ENCODE peak calls at places on chromosomes 12 and 14, in five cellular contexts. One of them, this sample, is unnamed.

GRCh38 chr12:85803231-85803630 is 33.0 kb downstream of the RASSF9 start:
- DNase-seq in CD8-positive, alpha-beta T cell: no peak
- DNase-seq in WTC11: no peak
- DNase-seq in bronchial epithelial cell: no peak
- DNase-seq in mesothelial cell of epicardium: no peak
- DNase-seq in this sample: no peak

GRCh38 chr12:51721281-51721940 is 127.1 kb downstream of the FIGNL2 start:
- DNase-seq in WTC11: peak
- DNase-seq in mesothelial cell of epicardium: no peak
- DNase-seq in CD8-positive, alpha-beta T cell: peak
- DNase-seq in bronchial epithelial cell: no peak
- DNase-seq in this sample: no peak

GRCh38 chr12:19970116-19970515 is 398.2 kb upstream of the PDE3A start:
- DNase-seq in CD8-positive, alpha-beta T cell: no peak
- DNase-seq in WTC11: no peak
- DNase-seq in bronchial epithelial cell: no peak
- DNase-seq in mesothelial cell of epicardium: no peak
- DNase-seq in this sample: no peak

GRCh38 chr14:58638231-58639205 is 756 bp downstream of the DACT1 start:
- DNase-seq in bronchial epithelial cell: no peak
- DNase-seq in WTC11: peak
- DNase-seq in mesothelial cell of epicardium: peak
- DNase-seq in CD8-positive, alpha-beta T cell: no peak
- DNase-seq in this sample: no peak

GRCh38 chr12:48194780-48195179 is 8.3 kb downstream of the OR10AD1 start:
- DNase-seq in mesothelial cell of epicardium: no peak
- DNase-seq in bronchial epithelial cell: no peak
- DNase-seq in CD8-positive, alpha-beta T cell: no peak
- DNase-seq in WTC11: no peak
- DNase-seq in this sample: no peak

GRCh38 chr12:53506450-53506785 is 866 bp downstream of the NPFF start:
- DNase-seq in WTC11: no peak
- DNase-seq in mesothelial cell of epicardium: no peak
- DNase-seq in bronchial epithelial cell: no peak
- DNase-seq in CD8-positive, alpha-beta T cell: no peak
- DNase-seq in this sample: no peak

GRCh38 chr14:71429900-71430299 is 502.3 kb upstream of the RGS6 start:
- DNase-seq in CD8-positive, alpha-beta T cell: no peak
- DNase-seq in bronchial epithelial cell: no peak
- DNase-seq in mesothelial cell of epicardium: no peak
- DNase-seq in WTC11: no peak
- DNase-seq in this sample: no peak

GRCh38 chr14:39025810-39026627 is 77.0 kb downstream of the SEC23A start:
- DNase-seq in bronchial epithelial cell: no peak
- DNase-seq in mesothelial cell of epicardium: no peak
- DNase-seq in WTC11: no peak
- DNase-seq in CD8-positive, alpha-beta T cell: no peak
- DNase-seq in this sample: no peak

GRCh38 chr12:89453579-89453978 is 71.0 kb downstream of the GALNT4 start:
- DNase-seq in WTC11: no peak
- DNase-seq in bronchial epithelial cell: peak
- DNase-seq in CD8-positive, alpha-beta T cell: no peak
- DNase-seq in mesothelial cell of epicardium: no peak
- DNase-seq in this sample: no peak

GRCh38 chr14:100789460-100790417 is 36.2 kb upstream of the MEG3 start:
- DNase-seq in mesothelial cell of epicardium: no peak
- DNase-seq in WTC11: no peak
- DNase-seq in CD8-positive, alpha-beta T cell: no peak
- DNase-seq in bronchial epithelial cell: no peak
- DNase-seq in this sample: no peak

GRCh38 chr14:54329082-54329695 is 67.6 kb upstream of the CDKN3 start:
- DNase-seq in CD8-positive, alpha-beta T cell: no peak
- DNase-seq in bronchial epithelial cell: peak
- DNase-seq in mesothelial cell of epicardium: no peak
- DNase-seq in WTC11: peak
- DNase-seq in this sample: peak

DNA sequence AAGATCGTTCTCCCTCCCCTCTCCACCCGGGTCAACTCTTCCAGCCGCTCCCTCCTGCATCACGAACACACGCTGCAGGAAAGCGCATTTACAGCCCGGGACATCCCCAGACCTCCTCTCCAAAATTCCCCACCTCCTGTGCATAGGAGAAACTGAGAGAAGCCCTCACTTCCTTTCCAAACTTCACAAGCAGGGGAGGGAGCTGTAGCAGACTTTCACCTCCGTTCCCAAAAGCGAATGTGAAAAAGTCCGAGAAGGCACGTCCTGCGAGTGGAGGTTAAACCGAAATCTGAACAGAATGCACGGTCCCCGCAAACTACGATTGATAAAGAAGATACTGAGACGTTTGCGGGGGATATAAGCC is 467 bp downstream of the BCAT1 start:
- DNase-seq in WTC11: no peak
- DNase-seq in CD8-positive, alpha-beta T cell: no peak
- DNase-seq in mesothelial cell of epicardium: no peak
- DNase-seq in bronchial epithelial cell: peak
- DNase-seq in this sample: no peak
- TF ChIP-seq CTCF in WTC11: no peak
- TF ChIP-seq CTCF in CD8-positive, alpha-beta T cell: no peak
- TF ChIP-seq CTCF in mesothelial cell of epicardium: no peak
- TF ChIP-seq CTCF in bronchial epithelial cell: no peak
- TF ChIP-seq CTCF in this sample: no peak

GRCh38 chr12:130489293-130489692 is 151.6 kb downstream of the PIWIL1 start:
- DNase-seq in WTC11: no peak
- DNase-seq in mesothelial cell of epicardium: no peak
- DNase-seq in bronchial epithelial cell: no peak
- DNase-seq in CD8-positive, alpha-beta T cell: no peak
- DNase-seq in this sample: no peak
- TF ChIP-seq CTCF in WTC11: no peak
- TF ChIP-seq CTCF in mesothelial cell of epicardium: no peak
- TF ChIP-seq CTCF in bronchial epithelial cell: no peak
- TF ChIP-seq CTCF in CD8-positive, alpha-beta T cell: no peak
- TF ChIP-seq CTCF in this sample: no peak

GRCh38 chr12:15014708-15015107 is 41.9 kb downstream of the PDE6H start:
- DNase-seq in WTC11: no peak
- DNase-seq in CD8-positive, alpha-beta T cell: no peak
- DNase-seq in bronchial epithelial cell: no peak
- DNase-seq in mesothelial cell of epicardium: no peak
- DNase-seq in this sample: no peak

GRCh38 chr12:15011162-15011561 is 38.3 kb downstream of the PDE6H start:
- DNase-seq in WTC11: no peak
- DNase-seq in bronchial epithelial cell: peak
- DNase-seq in mesothelial cell of epicardium: no peak
- DNase-seq in CD8-positive, alpha-beta T cell: no peak
- DNase-seq in this sample: no peak

GRCh38 chr12:15015121-15015520 is 42.3 kb downstream of the PDE6H start:
- DNase-seq in mesothelial cell of epicardium: no peak
- DNase-seq in bronchial epithelial cell: no peak
- DNase-seq in WTC11: no peak
- DNase-seq in CD8-positive, alpha-beta T cell: no peak
- DNase-seq in this sample: no peak

DNA sequence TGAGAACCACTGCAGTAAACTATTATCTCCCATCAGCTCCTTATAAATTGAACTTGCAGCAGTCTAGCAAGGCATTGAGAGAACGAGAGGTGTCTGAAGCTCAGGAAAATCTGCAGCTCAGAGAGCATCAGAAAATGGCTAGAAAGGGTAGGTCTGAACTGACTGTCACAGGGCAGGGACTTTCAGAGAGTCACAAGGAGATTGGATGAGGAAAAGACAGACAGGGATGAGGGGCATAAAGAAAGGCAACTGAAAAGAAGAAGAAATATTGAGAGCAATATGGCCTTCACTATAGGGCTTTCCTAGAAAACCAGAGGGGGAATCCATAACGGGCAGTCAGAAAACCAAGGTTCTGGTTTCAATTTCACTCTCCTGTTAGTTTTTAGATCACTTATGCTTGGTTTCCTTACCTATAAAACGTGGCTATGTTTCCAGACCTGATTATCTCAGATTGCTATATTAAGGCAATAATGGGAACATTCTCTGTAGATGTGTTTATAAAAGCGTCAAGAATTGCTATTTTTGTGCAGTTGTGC is 40.9 kb downstream of the PDE6H start:
- DNase-seq in CD8-positive, alpha-beta T cell: no peak
- DNase-seq in WTC11: no peak
- DNase-seq in mesothelial cell of epicardium: no peak
- DNase-seq in bronchial epithelial cell: no peak
- DNase-seq in this sample: no peak
- TF ChIP-seq CTCF in CD8-positive, alpha-beta T cell: no peak
- TF ChIP-seq CTCF in WTC11: no peak
- TF ChIP-seq CTCF in mesothelial cell of epicardium: no peak
- TF ChIP-seq CTCF in bronchial epithelial cell: no peak
- TF ChIP-seq CTCF in this sample: no peak

DNA sequence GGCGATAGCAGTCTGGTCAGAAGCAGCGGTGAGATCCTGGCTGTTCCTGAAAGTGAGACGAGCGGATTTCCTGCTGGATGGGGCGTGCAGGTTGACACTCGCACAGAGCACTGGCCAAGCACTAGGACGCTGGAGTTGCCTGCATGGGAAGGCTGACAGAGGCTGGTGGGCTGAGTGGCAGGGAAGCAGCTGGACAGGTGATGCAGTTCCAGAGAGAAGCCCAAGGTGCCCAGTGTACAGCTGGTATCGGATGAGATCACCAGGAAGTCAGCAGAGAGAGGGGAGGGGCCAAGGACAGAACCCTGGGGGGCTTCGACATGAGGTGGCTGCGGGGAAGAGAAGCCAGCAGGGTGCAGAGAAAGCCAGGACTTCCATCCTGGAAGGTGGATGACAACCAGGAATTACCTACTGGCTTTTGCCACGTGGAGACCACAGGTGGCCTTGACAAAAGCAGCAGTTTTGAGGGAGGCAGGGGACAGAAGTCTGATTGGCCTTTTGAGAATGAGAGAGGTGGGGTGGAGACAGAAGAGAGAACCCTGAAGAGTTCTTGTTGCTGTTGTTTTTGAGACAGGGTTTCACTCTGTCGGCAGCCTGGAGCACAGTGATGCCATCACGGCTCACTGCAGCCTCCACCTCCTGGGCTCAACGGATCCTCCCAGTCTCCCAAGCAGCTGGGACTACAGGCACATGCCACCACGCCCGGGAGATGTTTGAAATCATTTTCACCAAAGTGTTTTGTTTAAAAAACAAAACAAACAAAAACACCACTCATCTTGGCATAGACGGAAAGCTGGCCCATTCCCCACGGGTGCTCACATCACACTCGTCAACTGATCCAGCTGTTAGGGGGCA is 35.3 kb downstream of the CDC42BPB start:
- DNase-seq in mesothelial cell of epicardium: no peak
- DNase-seq in bronchial epithelial cell: peak
- DNase-seq in CD8-positive, alpha-beta T cell: no peak
- DNase-seq in WTC11: no peak
- DNase-seq in this sample: no peak
- TF ChIP-seq CTCF in mesothelial cell of epicardium: no peak
- TF ChIP-seq CTCF in bronchial epithelial cell: no peak
- TF ChIP-seq CTCF in CD8-positive, alpha-beta T cell: no peak
- TF ChIP-seq CTCF in WTC11: no peak
- TF ChIP-seq CTCF in this sample: no peak

GRCh38 chr14:93206793-93207467 is at the start of the genes GON7 and UBR7:
- DNase-seq in CD8-positive, alpha-beta T cell: peak
- DNase-seq in bronchial epithelial cell: peak
- DNase-seq in mesothelial cell of epicardium: peak
- DNase-seq in WTC11: peak
- DNase-seq in this sample: peak
- TF ChIP-seq CTCF in CD8-positive, alpha-beta T cell: no peak
- TF ChIP-seq CTCF in bronchial epithelial cell: peak
- TF ChIP-seq CTCF in mesothelial cell of epicardium: peak
- TF ChIP-seq CTCF in WTC11: no peak
- TF ChIP-seq CTCF in this sample: no peak

DNA sequence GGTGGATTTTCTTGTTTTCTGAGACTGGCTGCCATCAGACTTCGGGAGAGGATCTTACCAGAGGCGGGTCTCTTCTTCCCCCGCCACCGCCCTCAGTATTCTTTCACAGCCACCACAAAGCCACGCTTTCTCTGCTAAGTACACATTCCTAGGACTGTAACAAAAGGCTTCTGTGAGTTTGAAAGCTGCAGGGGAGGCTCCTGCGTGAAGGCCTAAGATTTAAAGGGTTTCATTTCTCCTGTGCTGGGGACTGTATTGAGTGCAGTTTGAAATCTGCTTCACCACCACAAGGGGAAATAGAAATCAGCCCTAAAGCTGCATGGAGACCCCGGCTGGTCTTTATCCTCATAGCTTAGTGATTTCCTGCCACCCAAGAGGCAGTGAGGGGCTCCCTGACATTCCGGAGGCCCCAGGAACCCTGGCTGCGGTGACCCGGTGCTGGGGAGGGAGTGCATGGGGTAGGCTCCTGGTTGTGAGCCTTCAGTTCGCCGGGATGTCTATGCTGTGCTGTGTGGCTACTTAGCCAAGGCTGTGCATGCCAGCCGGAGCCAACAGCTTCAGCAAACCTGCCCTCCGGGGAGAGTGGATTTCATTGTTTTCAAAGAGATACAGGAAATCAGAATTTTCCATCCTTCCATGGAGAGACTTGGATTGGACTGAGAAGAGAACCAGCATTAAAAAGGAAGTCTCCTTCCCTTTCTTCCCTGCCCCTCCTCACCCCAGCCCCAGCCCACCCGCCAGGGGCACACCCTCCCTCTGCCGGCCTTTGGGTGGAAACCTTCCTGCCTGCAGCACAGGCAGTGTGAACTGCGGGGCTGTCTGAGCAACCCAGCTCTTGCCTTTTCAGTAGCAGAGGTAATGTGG is 163.3 kb downstream of the ETV6 start:
- DNase-seq in CD8-positive, alpha-beta T cell: peak
- DNase-seq in WTC11: peak
- DNase-seq in mesothelial cell of epicardium: no peak
- DNase-seq in bronchial epithelial cell: no peak
- DNase-seq in this sample: no peak
- TF ChIP-seq CTCF in CD8-positive, alpha-beta T cell: no peak
- TF ChIP-seq CTCF in WTC11: no peak
- TF ChIP-seq CTCF in mesothelial cell of epicardium: no peak
- TF ChIP-seq CTCF in bronchial epithelial cell: no peak
- TF ChIP-seq CTCF in this sample: peak

DNA sequence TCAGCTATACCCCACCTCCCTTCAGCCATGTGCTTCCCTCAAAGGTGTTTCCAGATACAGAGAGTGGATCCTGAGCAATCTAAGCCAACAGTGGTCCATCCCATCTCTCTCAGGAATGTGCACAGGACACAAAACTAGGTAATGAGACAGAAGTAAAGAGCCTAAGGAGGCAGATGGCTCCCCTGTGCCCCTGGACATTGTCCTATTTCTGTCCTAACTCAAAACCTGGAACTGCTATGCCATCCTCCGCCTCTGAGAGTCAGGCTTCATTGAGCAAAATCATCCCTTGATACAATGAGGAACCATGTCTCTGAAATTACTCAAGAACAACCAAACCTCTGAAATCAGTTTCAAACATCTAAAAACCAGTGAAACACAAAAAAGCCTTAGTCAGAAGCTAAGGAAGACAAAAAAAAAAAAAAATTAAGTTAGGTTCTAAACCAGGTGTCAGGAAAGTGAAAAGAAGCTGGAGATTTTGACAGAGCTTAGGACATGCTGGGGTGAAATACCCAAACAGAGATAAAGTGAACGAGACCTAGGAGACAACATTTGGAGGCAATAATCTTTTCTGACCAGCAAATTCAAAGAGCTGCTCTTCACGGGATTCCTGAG is 200.3 kb upstream of the PLEKHG7 start:
- DNase-seq in bronchial epithelial cell: no peak
- DNase-seq in WTC11: no peak
- DNase-seq in mesothelial cell of epicardium: no peak
- DNase-seq in CD8-positive, alpha-beta T cell: no peak
- DNase-seq in this sample: no peak
- TF ChIP-seq CTCF in bronchial epithelial cell: peak
- TF ChIP-seq CTCF in WTC11: no peak
- TF ChIP-seq CTCF in mesothelial cell of epicardium: no peak
- TF ChIP-seq CTCF in CD8-positive, alpha-beta T cell: no peak
- TF ChIP-seq CTCF in this sample: no peak

This sample was measured in osteocyte.